ENCODE peak calls at places on chromosomes 16 and 17, in six cellular contexts. O is heart left ventricle, D is gastrocnemius medialis, S is stomach, Q is A549, G is body of pancreas. R is an unnamed sample.

GRCh38 chr16:68253721-68254120 is 8.5 kb downstream of the PLA2G15 start:
- DNase-seq in O (no peak), D (no peak), S (no peak), Q (no peak), G (no peak), R (no peak)

GRCh38 chr17:77863814-77864161 is 94.7 kb upstream of the TNRC6C start:
- DNase-seq in O (peak; percentile 70), D (no peak), S (no peak), Q (no peak), G (no peak), R (no peak)

GRCh38 chr17:28276011-28276410 is 43.0 kb upstream of the TMEM97 start:
- DNase-seq in O (no peak), D (no peak), S (no peak), Q (no peak), G (no peak), R (no peak)

GRCh38 chr16:68328860-68329370 is 18.1 kb downstream of the PRMT7 start:
- DNase-seq in O (no peak), D (no peak), S (no peak), Q (no peak), G (no peak), R (no peak)

GRCh38 chr17:32494621-32495346 is 8.0 kb downstream of the CDK5R1 start:
- DNase-seq in O (no peak), D (no peak), S (no peak), Q (no peak), G (no peak), R (peak; percentile 55)

GRCh38 chr16:55728797-55729196 is 73.0 kb downstream of the SLC6A2 start:
- DNase-seq in O (no peak), D (no peak), S (no peak), Q (no peak), G (no peak), R (peak; percentile 56)

GRCh38 chr17:79019631-79020584 is 4.1 kb upstream of the C1QTNF1 start:
- DNase-seq in O (peak; percentile 86), D (peak; percentile 68), S (peak; percentile 71), Q (peak; percentile 71), G (peak; percentile 60), R (no peak)

GRCh38 chr16:55575621-55576020 is 9.1 kb downstream of the CAPNS2 start:
- DNase-seq in O (no peak), D (no peak), S (no peak), Q (no peak), G (no peak), R (no peak)

GRCh38 chr17:2610640-2611175 is 17.3 kb downstream of the PAFAH1B1 start:
- DNase-seq in O (no peak), D (no peak), S (no peak), Q (no peak), G (no peak), R (no peak)

GRCh38 chr17:8837438-8838075 is 29.9 kb downstream of the PIK3R6 start:
- DNase-seq in O (peak; percentile 52), D (no peak), S (no peak), Q (no peak), G (peak; percentile 61), R (peak; percentile 55)

GRCh38 chr17:39027037-39027436 is 59.8 kb upstream of the FBXO47 start:
- DNase-seq in O (peak; percentile 75), D (peak; percentile 63), S (peak; percentile 76), Q (peak; percentile 40), G (peak; percentile 81), R (peak; percentile 67)

GRCh38 chr17:68432086-68432864 is 25.0 kb downstream of the WIPI1 start:
- DNase-seq in O (no peak), D (no peak), S (no peak), Q (no peak), G (no peak), R (no peak)
- TF ChIP-seq CTCF in O (no peak), D (no peak), S (no peak), Q (no peak), G (no peak), R (no peak)

DNA sequence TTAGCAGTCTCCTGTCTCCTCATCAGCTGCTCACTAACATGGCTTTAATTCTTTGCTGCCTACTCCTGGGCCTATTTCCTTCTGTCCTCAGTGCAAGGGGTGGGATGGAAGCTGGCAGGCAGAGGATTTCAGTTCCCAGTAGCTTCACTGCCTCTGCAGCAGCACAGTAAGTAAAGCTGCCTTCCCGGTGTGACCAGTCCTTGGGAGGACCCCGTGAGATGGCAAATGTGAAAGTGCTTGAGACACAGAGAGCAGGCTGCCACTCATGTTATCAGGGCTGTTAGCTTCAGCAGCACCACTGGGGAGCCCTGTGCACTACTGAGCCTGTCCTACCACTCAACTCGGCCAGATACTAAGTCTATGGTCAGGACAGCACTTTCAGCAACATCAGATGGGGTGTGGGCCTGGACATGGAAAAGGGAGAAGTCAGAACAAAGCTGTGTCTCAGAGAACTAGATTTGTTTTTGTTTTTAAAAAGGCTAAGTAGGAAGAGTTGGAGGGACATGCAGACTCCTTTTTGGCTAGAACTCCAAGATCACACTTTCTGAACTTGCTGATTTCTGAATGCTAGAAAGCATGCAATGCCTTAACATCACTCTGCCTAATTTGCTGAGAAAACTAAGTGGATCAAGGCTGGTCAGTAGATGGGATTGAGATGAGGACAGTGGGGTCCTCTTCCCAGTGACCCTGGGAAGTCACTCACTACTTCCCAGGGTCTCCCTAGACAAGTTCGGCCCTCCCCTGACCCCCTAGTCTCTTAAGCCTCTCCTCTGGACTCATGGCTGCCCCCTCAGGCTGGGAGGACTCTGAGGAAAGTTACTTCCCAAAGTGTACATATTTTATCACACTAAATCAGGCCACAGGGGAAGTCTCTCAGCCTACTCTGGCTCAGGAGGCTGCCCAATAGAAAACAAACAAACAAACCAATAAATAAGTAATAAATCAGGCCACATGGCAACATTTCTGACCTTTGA is 1.1 kb downstream of the ACSF2 start:
- DNase-seq in O (no peak), D (peak; percentile 61), S (peak; percentile 56), Q (peak; percentile 87), G (no peak), R (no peak)
- TF ChIP-seq POLR2A in O (no peak), D (no peak), S (no peak), Q (no peak), G (no peak), R (peak; percentile 16)

GRCh38 chr17:80889897-80890550 is 101.6 kb upstream of the CHMP6 start:
- DNase-seq in O (no peak), D (no peak), S (no peak), Q (no peak), G (no peak), R (peak; percentile 10)
- H3K4me3 ChIP-seq in O (no peak overlapping the region), D (no peak overlapping the region), S (no peak overlapping the region), Q (no peak overlapping the region), G (no peak overlapping the region), R (no peak overlapping the region)

DNA sequence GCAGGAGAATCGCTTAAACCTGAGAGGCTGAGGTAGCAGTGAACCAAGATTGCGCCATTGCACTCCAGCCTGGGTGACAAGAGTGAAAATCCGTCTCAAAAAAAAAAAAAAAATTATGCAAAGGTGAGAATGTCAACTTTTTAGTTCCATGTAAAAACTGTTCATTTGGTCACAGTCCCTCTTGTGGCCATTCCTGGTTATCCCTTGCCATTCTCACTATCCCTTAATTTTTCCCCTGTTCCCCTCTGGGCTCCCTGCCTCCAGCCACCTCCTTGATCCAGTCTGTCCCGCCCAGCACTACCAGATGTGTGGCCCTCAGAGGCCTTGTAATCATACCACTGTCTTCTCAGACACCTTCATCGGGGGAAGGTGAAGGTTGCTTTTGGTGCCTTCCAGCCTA is 23.4 kb downstream of the DCAF7 start:
- DNase-seq in O (no peak), D (no peak), S (no peak), Q (peak; percentile 54), G (no peak), R (no peak)
- TF ChIP-seq CTCF in O (no peak), D (no peak), S (no peak), Q (peak; percentile 38), G (peak; percentile 22), R (peak; percentile 19)